ENCODE peak calls at places on chromosomes 2 and 18, in nine cellular contexts. B is fibroblast of mammary gland; T is AG08396; P is NCI-H1930; D is ACHN; E is KBM-7; V is stimulated activated CD4-positive, alpha-beta T cell treated with anti-CD3 and anti-CD28 coated beads, Interleukin-2, amount 100 ng/mL, for 48 hours; L is BJ; W is substantia nigra. Z is an unnamed sample.

GRCh38 chr18:50817898-50818250 is 1.9 kb downstream of the MRO start:
- DNase-seq in T (no peak), W (no peak), E (no peak), L (no peak), P (no peak), B (peak), V (no peak), D (no peak), Z (no peak)

GRCh38 chr2:10985901-10986535 is 74.3 kb downstream of the KCNF1 start:
- DNase-seq in E (no peak), D (no peak), V (no peak), L (no peak), P (no peak), B (no peak), T (no peak), W (no peak), Z (no peak)

GRCh38 chr2:88087073-88087472 is 19.4 kb downstream of the SMYD1 start:
- DNase-seq in D (no peak), V (no peak), T (no peak), P (no peak), L (no peak), E (no peak), B (no peak), W (no peak), Z (no peak)

GRCh38 chr2:149160701-149161217 is 122.3 kb downstream of the LYPD6B start:
- DNase-seq in E (peak), L (no peak), D (no peak), T (no peak), W (no peak), V (peak), P (no peak), B (no peak), Z (peak)

GRCh38 chr2:215411941-215412743 is 23.7 kb downstream of the FN1 start:
- DNase-seq in E (no peak), L (no peak), W (no peak), P (no peak), T (no peak), D (no peak), B (peak), V (no peak), Z (no peak)

GRCh38 chr2:3114406-3115185 is 263.0 kb downstream of the EIPR1 start:
- DNase-seq in T (no peak), P (no peak), E (no peak), W (no peak), B (no peak), L (no peak), D (no peak), V (no peak), Z (no peak)

GRCh38 chr2:157989227-157989626 is 112.4 kb upstream of the UPP2 start:
- DNase-seq in V (no peak), D (no peak), E (no peak), P (no peak), W (no peak), L (no peak), B (no peak), T (no peak), Z (no peak)

GRCh38 chr18:52326001-52326400 is 14.0 kb upstream of the DCC start:
- DNase-seq in B (peak), E (no peak), V (no peak), D (no peak), P (no peak), W (no peak), L (no peak), T (no peak), Z (no peak)

GRCh38 chr2:241770936-241771285 is 5.7 kb upstream of the GAL3ST2 start:
- DNase-seq in E (no peak), P (no peak), D (no peak), W (no peak), L (no peak), B (no peak), T (no peak), V (no peak), Z (no peak)

GRCh38 chr2:33236457-33236856 is 240.0 kb upstream of the RASGRP3 start:
- DNase-seq in D (no peak), V (no peak), E (no peak), T (no peak), L (no peak), B (peak), P (no peak), W (no peak), Z (peak)

GRCh38 chr2:176391020-176391419 is 121.8 kb downstream of the MTX2 start:
- DNase-seq in B (no peak), L (no peak), P (no peak), E (no peak), T (no peak), V (no peak), D (no peak), W (no peak), Z (no peak)

GRCh38 chr2:69933839-69934613 is 19.1 kb downstream of the MXD1 start:
- DNase-seq in L (peak), D (peak), B (peak), E (peak), P (no peak), V (no peak), T (peak), W (no peak), Z (peak)

GRCh38 chr2:28338046-28338753 is 54.5 kb upstream of the FOSL2 start:
- DNase-seq in P (no peak), B (peak), D (no peak), L (peak), T (peak), E (no peak), W (no peak), V (no peak), Z (peak)

Z was measured in amniotic epithelial cell.